ENCODE peak calls at places on chromosome 22, in five cellular contexts. One of them, this sample, is unnamed.

GRCh38 chr22:44259366-44260215 is 53.2 kb downstream of the SHISAL1 start:
- DNase-seq in activated naive CD4-positive, alpha-beta T cell treated with anti-CD3 and anti-CD28 coated beads, Interleukin-2, amount 10 ng/mL, durations not matched to agents 7 days and 5 days: peak; percentile 35
- DNase-seq in kidney glomerular epithelial cell: no peak
- DNase-seq in foreskin fibroblast: no peak
- DNase-seq in mesendoderm: no peak
- DNase-seq in this sample: no peak

GRCh38 chr22:19621372-19622060 is 92.8 kb upstream of the SEPTIN5 start:
- DNase-seq in activated naive CD4-positive, alpha-beta T cell treated with anti-CD3 and anti-CD28 coated beads, Interleukin-2, amount 10 ng/mL, durations not matched to agents 7 days and 5 days: no peak
- DNase-seq in kidney glomerular epithelial cell: no peak
- DNase-seq in foreskin fibroblast: no peak
- DNase-seq in mesendoderm: peak; percentile 69
- DNase-seq in this sample: no peak

GRCh38 chr22:30121988-30122387 is 41.7 kb downstream of the HORMAD2 start:
- DNase-seq in activated naive CD4-positive, alpha-beta T cell treated with anti-CD3 and anti-CD28 coated beads, Interleukin-2, amount 10 ng/mL, durations not matched to agents 7 days and 5 days: no peak
- DNase-seq in kidney glomerular epithelial cell: no peak
- DNase-seq in foreskin fibroblast: no peak
- DNase-seq in mesendoderm: no peak
- DNase-seq in this sample: no peak

GRCh38 chr22:29992341-29993275 is 87.7 kb upstream of the HORMAD2 start:
- DNase-seq in activated naive CD4-positive, alpha-beta T cell treated with anti-CD3 and anti-CD28 coated beads, Interleukin-2, amount 10 ng/mL, durations not matched to agents 7 days and 5 days: no peak
- DNase-seq in kidney glomerular epithelial cell: no peak
- DNase-seq in foreskin fibroblast: no peak
- DNase-seq in mesendoderm: no peak
- DNase-seq in this sample: no peak

GRCh38 chr22:45864959-45865496 is 111.9 kb downstream of the WNT7B start:
- DNase-seq in activated naive CD4-positive, alpha-beta T cell treated with anti-CD3 and anti-CD28 coated beads, Interleukin-2, amount 10 ng/mL, durations not matched to agents 7 days and 5 days: no peak
- DNase-seq in kidney glomerular epithelial cell: no peak
- DNase-seq in foreskin fibroblast: no peak
- DNase-seq in mesendoderm: no peak
- DNase-seq in this sample: no peak

GRCh38 chr22:38069372-38070249 is 12.4 kb downstream of the PICK1 start:
- DNase-seq in activated naive CD4-positive, alpha-beta T cell treated with anti-CD3 and anti-CD28 coated beads, Interleukin-2, amount 10 ng/mL, durations not matched to agents 7 days and 5 days: no peak
- DNase-seq in kidney glomerular epithelial cell: no peak
- DNase-seq in foreskin fibroblast: peak; percentile 63
- DNase-seq in mesendoderm: no peak
- DNase-seq in this sample: peak; percentile 39

GRCh38 chr22:35629406-35630234 is 12.5 kb upstream of the MB start:
- DNase-seq in activated naive CD4-positive, alpha-beta T cell treated with anti-CD3 and anti-CD28 coated beads, Interleukin-2, amount 10 ng/mL, durations not matched to agents 7 days and 5 days: peak; percentile 35
- DNase-seq in kidney glomerular epithelial cell: peak; percentile 95
- DNase-seq in foreskin fibroblast: peak; percentile 98
- DNase-seq in mesendoderm: peak; percentile 97
- DNase-seq in this sample: peak; percentile 97

GRCh38 chr22:19718255-19719054 is 4.2 kb downstream of the SEPTIN5 start:
- DNase-seq in activated naive CD4-positive, alpha-beta T cell treated with anti-CD3 and anti-CD28 coated beads, Interleukin-2, amount 10 ng/mL, durations not matched to agents 7 days and 5 days: no peak
- DNase-seq in kidney glomerular epithelial cell: peak; percentile 29
- DNase-seq in foreskin fibroblast: no peak
- DNase-seq in mesendoderm: no peak
- DNase-seq in this sample: no peak

GRCh38 chr22:22001664-22002525 is 19.3 kb upstream of the TOP3B start:
- DNase-seq in activated naive CD4-positive, alpha-beta T cell treated with anti-CD3 and anti-CD28 coated beads, Interleukin-2, amount 10 ng/mL, durations not matched to agents 7 days and 5 days: no peak
- DNase-seq in kidney glomerular epithelial cell: no peak
- DNase-seq in foreskin fibroblast: no peak
- DNase-seq in mesendoderm: no peak
- DNase-seq in this sample: no peak

GRCh38 chr22:49963647-49964026 is 3.1 kb downstream of the PIM3 start:
- DNase-seq in activated naive CD4-positive, alpha-beta T cell treated with anti-CD3 and anti-CD28 coated beads, Interleukin-2, amount 10 ng/mL, durations not matched to agents 7 days and 5 days: peak; percentile 20
- DNase-seq in kidney glomerular epithelial cell: no peak
- DNase-seq in foreskin fibroblast: no peak
- DNase-seq in mesendoderm: no peak
- DNase-seq in this sample: no peak

GRCh38 chr22:42401562-42402334 is 30.5 kb downstream of the NFAM1 start:
- DNase-seq in activated naive CD4-positive, alpha-beta T cell treated with anti-CD3 and anti-CD28 coated beads, Interleukin-2, amount 10 ng/mL, durations not matched to agents 7 days and 5 days: no peak
- DNase-seq in kidney glomerular epithelial cell: no peak
- DNase-seq in foreskin fibroblast: no peak
- DNase-seq in mesendoderm: no peak
- DNase-seq in this sample: no peak

GRCh38 chr22:21038405-21038804 is 6.0 kb upstream of the SLC7A4 start:
- DNase-seq in activated naive CD4-positive, alpha-beta T cell treated with anti-CD3 and anti-CD28 coated beads, Interleukin-2, amount 10 ng/mL, durations not matched to agents 7 days and 5 days: no peak
- DNase-seq in kidney glomerular epithelial cell: no peak
- DNase-seq in foreskin fibroblast: peak; percentile 21
- DNase-seq in mesendoderm: no peak
- DNase-seq in this sample: no peak

GRCh38 chr22:47164514-47165337 is 402.3 kb downstream of the TBC1D22A start:
- DNase-seq in activated naive CD4-positive, alpha-beta T cell treated with anti-CD3 and anti-CD28 coated beads, Interleukin-2, amount 10 ng/mL, durations not matched to agents 7 days and 5 days: peak; percentile 14
- DNase-seq in kidney glomerular epithelial cell: no peak
- DNase-seq in foreskin fibroblast: no peak
- DNase-seq in mesendoderm: no peak
- DNase-seq in this sample: no peak

GRCh38 chr22:45946805-45947600 is 30.0 kb downstream of the WNT7B start:
- DNase-seq in activated naive CD4-positive, alpha-beta T cell treated with anti-CD3 and anti-CD28 coated beads, Interleukin-2, amount 10 ng/mL, durations not matched to agents 7 days and 5 days: no peak
- DNase-seq in kidney glomerular epithelial cell: no peak
- DNase-seq in foreskin fibroblast: no peak
- DNase-seq in mesendoderm: no peak
- DNase-seq in this sample: no peak

GRCh38 chr22:49197986-49198704 is 629.5 kb downstream of the BRD1 start:
- DNase-seq in activated naive CD4-positive, alpha-beta T cell treated with anti-CD3 and anti-CD28 coated beads, Interleukin-2, amount 10 ng/mL, durations not matched to agents 7 days and 5 days: no peak
- DNase-seq in kidney glomerular epithelial cell: no peak
- DNase-seq in foreskin fibroblast: no peak
- DNase-seq in mesendoderm: no peak
- DNase-seq in this sample: no peak

GRCh38 chr22:49207008-49207775 is 620.5 kb downstream of the BRD1 start:
- DNase-seq in activated naive CD4-positive, alpha-beta T cell treated with anti-CD3 and anti-CD28 coated beads, Interleukin-2, amount 10 ng/mL, durations not matched to agents 7 days and 5 days: no peak
- DNase-seq in kidney glomerular epithelial cell: no peak
- DNase-seq in foreskin fibroblast: no peak
- DNase-seq in mesendoderm: no peak
- DNase-seq in this sample: no peak

GRCh38 chr22:42035256-42035655 is 35.4 kb downstream of the NAGA start:
- DNase-seq in activated naive CD4-positive, alpha-beta T cell treated with anti-CD3 and anti-CD28 coated beads, Interleukin-2, amount 10 ng/mL, durations not matched to agents 7 days and 5 days: no peak
- DNase-seq in kidney glomerular epithelial cell: no peak
- DNase-seq in foreskin fibroblast: no peak
- DNase-seq in mesendoderm: no peak
- DNase-seq in this sample: no peak

GRCh38 chr22:40289991-40290459 is 56.3 kb upstream of the ADSL start:
- DNase-seq in activated naive CD4-positive, alpha-beta T cell treated with anti-CD3 and anti-CD28 coated beads, Interleukin-2, amount 10 ng/mL, durations not matched to agents 7 days and 5 days: peak; percentile 77
- DNase-seq in kidney glomerular epithelial cell: no peak
- DNase-seq in foreskin fibroblast: no peak
- DNase-seq in mesendoderm: no peak
- DNase-seq in this sample: no peak

GRCh38 chr22:44505796-44506354 is 7.8 kb upstream of the RTL6 start:
- DNase-seq in activated naive CD4-positive, alpha-beta T cell treated with anti-CD3 and anti-CD28 coated beads, Interleukin-2, amount 10 ng/mL, durations not matched to agents 7 days and 5 days: no peak
- DNase-seq in kidney glomerular epithelial cell: no peak
- DNase-seq in foreskin fibroblast: no peak
- DNase-seq in mesendoderm: no peak
- DNase-seq in this sample: peak; percentile 29

GRCh38 chr22:38941488-38941987 is 15.9 kb upstream of the APOBEC3A start:
- DNase-seq in activated naive CD4-positive, alpha-beta T cell treated with anti-CD3 and anti-CD28 coated beads, Interleukin-2, amount 10 ng/mL, durations not matched to agents 7 days and 5 days: peak; percentile 42
- DNase-seq in kidney glomerular epithelial cell: no peak
- DNase-seq in foreskin fibroblast: no peak
- DNase-seq in mesendoderm: no peak
- DNase-seq in this sample: no peak

GRCh38 chr22:19779685-19780268 is 19.2 kb downstream of the TBX1 start:
- DNase-seq in activated naive CD4-positive, alpha-beta T cell treated with anti-CD3 and anti-CD28 coated beads, Interleukin-2, amount 10 ng/mL, durations not matched to agents 7 days and 5 days: peak; percentile 14
- DNase-seq in kidney glomerular epithelial cell: no peak
- DNase-seq in foreskin fibroblast: no peak
- DNase-seq in mesendoderm: no peak
- DNase-seq in this sample: no peak

GRCh38 chr22:39351689-39352214 is 2.0 kb downstream of the SYNGR1 start:
- DNase-seq in activated naive CD4-positive, alpha-beta T cell treated with anti-CD3 and anti-CD28 coated beads, Interleukin-2, amount 10 ng/mL, durations not matched to agents 7 days and 5 days: no peak
- DNase-seq in kidney glomerular epithelial cell: no peak
- DNase-seq in foreskin fibroblast: peak; percentile 40
- DNase-seq in mesendoderm: peak; percentile 83
- DNase-seq in this sample: no peak

GRCh38 chr22:20390394-20390907 is 3.5 kb upstream of the ZNF74 start:
- DNase-seq in activated naive CD4-positive, alpha-beta T cell treated with anti-CD3 and anti-CD28 coated beads, Interleukin-2, amount 10 ng/mL, durations not matched to agents 7 days and 5 days: no peak
- DNase-seq in kidney glomerular epithelial cell: no peak
- DNase-seq in foreskin fibroblast: no peak
- DNase-seq in mesendoderm: no peak
- DNase-seq in this sample: no peak

This sample was measured in stromal cell of bone marrow.